ENCODE peak calls at places on chromosomes 6 and 20, in six cellular contexts. C is OCI-M1; H is tibial artery; S is tibial nerve; Z is NCI-H1105 treated with DMSO at 0.1 percent for 48 hours; T is activated gamma-delta T cell treated with anti-CD3 and anti-CD28 coated beads, Interleukin-2, amount 50 U/mL, for 16 hours. R is an unnamed sample.
A peak's percentile ranks its signal among the peaks of the same experiment; 100 is the strongest.

GRCh38 chr6:36852481-36853147 is 13.4 kb upstream of the CPNE5 start:
- DNase-seq in C (peak; percentile 23), H (no peak), S (no peak), Z (no peak), T (no peak), R (peak; percentile 92)

GRCh38 chr6:404685-405423 is 13.3 kb downstream of the IRF4 start:
- DNase-seq in C (no peak), H (no peak), S (no peak), Z (no peak), T (no peak), R (no peak)

GRCh38 chr6:36679043-36679821 is 718 bp downstream of the CDKN1A start:
- DNase-seq in C (no peak), H (peak; percentile 85), S (peak; percentile 66), Z (peak; percentile 28), T (no peak), R (peak; percentile 81)

GRCh38 chr6:89321571-89321970 is 6.5 kb upstream of the GABRR2 start:
- DNase-seq in C (peak; percentile 98), H (no peak), S (no peak), Z (no peak), T (no peak), R (no peak)

GRCh38 chr20:24648481-24648880 is 179.1 kb downstream of the SYNDIG1 start:
- DNase-seq in C (no peak), H (peak; percentile 16), S (no peak), Z (no peak), T (no peak), R (peak; percentile 42)

GRCh38 chr20:20482453-20482852 is 114.5 kb downstream of the INSM1 start:
- DNase-seq in C (no peak), H (no peak), S (no peak), Z (no peak), T (no peak), R (no peak)

GRCh38 chr6:18044108-18044783 is 56.8 kb upstream of the KIF13A start:
- DNase-seq in C (no peak), H (no peak), S (no peak), Z (no peak), T (no peak), R (no peak)

GRCh38 chr6:148431840-148432239 is 89.2 kb downstream of the SASH1 start:
- DNase-seq in C (no peak), H (no peak), S (no peak), Z (no peak), T (no peak), R (no peak)

GRCh38 chr6:47634210-47635047 is 64.0 kb upstream of the ADGRF4 start:
- DNase-seq in C (no peak), H (no peak), S (no peak), Z (no peak), T (no peak), R (no peak)

GRCh38 chr20:42442728-42443127 is 747.0 kb downstream of the PTPRT start:
- DNase-seq in C (no peak), H (peak; percentile 50), S (no peak), Z (no peak), T (no peak), R (no peak)

GRCh38 chr20:723756-724155 is 44.5 kb downstream of the SLC52A3 start:
- DNase-seq in C (no peak), H (no peak), S (no peak), Z (no peak), T (no peak), R (no peak)

GRCh38 chr6:136500414-136500813 is 49.8 kb downstream of the MAP7 start:
- DNase-seq in C (no peak), H (no peak), S (no peak), Z (no peak), T (no peak), R (no peak)

GRCh38 chr6:110042670-110043296 is 64.7 kb downstream of the GPR6 start:
- DNase-seq in C (no peak), H (no peak), S (no peak), Z (no peak), T (no peak), R (no peak)

GRCh38 chr6:83867527-83868161 is 8.2 kb downstream of the CYB5R4 start:
- DNase-seq in C (peak; percentile 51), H (peak; percentile 51), S (no peak), Z (no peak), T (no peak), R (peak; percentile 100)

GRCh38 chr20:24580006-24580405 is 110.6 kb downstream of the SYNDIG1 start:
- DNase-seq in C (no peak), H (no peak), S (no peak), Z (no peak), T (no peak), R (peak; percentile 35)

GRCh38 chr6:6816716-6817115 is 228.2 kb downstream of the LY86 start:
- DNase-seq in C (no peak), H (no peak), S (no peak), Z (no peak), T (no peak), R (no peak)

GRCh38 chr20:3222635-3223600 is 13.6 kb downstream of the ITPA start:
- DNase-seq in C (no peak), H (no peak), S (no peak), Z (peak; percentile 94), T (no peak), R (no peak)

R was measured in GM23248.